ENCODE peak calls at places on chromosomes 1 and 21, in five cellular contexts. One of them, this sample, is unnamed.

GRCh38 chr1:54786778-54787177 is 14.3 kb downstream of the TTC22 start:
- DNase-seq in H4: no peak
- DNase-seq in ELR: no peak
- DNase-seq in stimulated activated CD4-positive, alpha-beta T cell treated with anti-CD3 and anti-CD28 coated beads, Interleukin-12 subunit alpha, Interleukin-12 subunit beta, amount 100 ng/mL, for 48 hours: no peak
- DNase-seq in endothelial cell: no peak
- DNase-seq in this sample: no peak

GRCh38 chr1:160615660-160616059 is 31.2 kb downstream of the SLAMF1 start:
- DNase-seq in endothelial cell: no peak
- DNase-seq in ELR: no peak
- DNase-seq in stimulated activated CD4-positive, alpha-beta T cell treated with anti-CD3 and anti-CD28 coated beads, Interleukin-12 subunit alpha, Interleukin-12 subunit beta, amount 100 ng/mL, for 48 hours: no peak
- DNase-seq in H4: no peak
- DNase-seq in this sample: no peak

GRCh38 chr1:171784779-171785178 is 3.3 kb downstream of the METTL13 start:
- DNase-seq in endothelial cell: no peak
- DNase-seq in H4: no peak
- DNase-seq in stimulated activated CD4-positive, alpha-beta T cell treated with anti-CD3 and anti-CD28 coated beads, Interleukin-12 subunit alpha, Interleukin-12 subunit beta, amount 100 ng/mL, for 48 hours: peak
- DNase-seq in ELR: no peak
- DNase-seq in this sample: no peak

GRCh38 chr1:213082778-213083445 is 31.9 kb downstream of the RPS6KC1 start:
- DNase-seq in ELR: no peak
- DNase-seq in stimulated activated CD4-positive, alpha-beta T cell treated with anti-CD3 and anti-CD28 coated beads, Interleukin-12 subunit alpha, Interleukin-12 subunit beta, amount 100 ng/mL, for 48 hours: no peak
- DNase-seq in endothelial cell: no peak
- DNase-seq in H4: no peak
- DNase-seq in this sample: no peak

GRCh38 chr1:92473781-92474495 is 12.8 kb downstream of the GFI1 start:
- DNase-seq in stimulated activated CD4-positive, alpha-beta T cell treated with anti-CD3 and anti-CD28 coated beads, Interleukin-12 subunit alpha, Interleukin-12 subunit beta, amount 100 ng/mL, for 48 hours: peak
- DNase-seq in endothelial cell: no peak
- DNase-seq in ELR: no peak
- DNase-seq in H4: no peak
- DNase-seq in this sample: no peak

GRCh38 chr1:203796223-203796747 is 862 bp downstream of the ZBED6 start:
- DNase-seq in ELR: peak
- DNase-seq in stimulated activated CD4-positive, alpha-beta T cell treated with anti-CD3 and anti-CD28 coated beads, Interleukin-12 subunit alpha, Interleukin-12 subunit beta, amount 100 ng/mL, for 48 hours: peak
- DNase-seq in endothelial cell: peak
- DNase-seq in H4: peak
- DNase-seq in this sample: no peak

GRCh38 chr1:231053493-231054162 is 13.6 kb upstream of the FAM89A start:
- DNase-seq in H4: peak
- DNase-seq in endothelial cell: no peak
- DNase-seq in ELR: no peak
- DNase-seq in stimulated activated CD4-positive, alpha-beta T cell treated with anti-CD3 and anti-CD28 coated beads, Interleukin-12 subunit alpha, Interleukin-12 subunit beta, amount 100 ng/mL, for 48 hours: peak
- DNase-seq in this sample: no peak

GRCh38 chr1:220278991-220279390 is 6.7 kb upstream of the RAB3GAP2 start:
- DNase-seq in ELR: peak
- DNase-seq in H4: peak
- DNase-seq in endothelial cell: no peak
- DNase-seq in stimulated activated CD4-positive, alpha-beta T cell treated with anti-CD3 and anti-CD28 coated beads, Interleukin-12 subunit alpha, Interleukin-12 subunit beta, amount 100 ng/mL, for 48 hours: no peak
- DNase-seq in this sample: no peak

GRCh38 chr1:53548031-53548491 is 88.9 kb downstream of the DMRTB1 start:
- DNase-seq in H4: no peak
- DNase-seq in endothelial cell: no peak
- DNase-seq in ELR: no peak
- DNase-seq in stimulated activated CD4-positive, alpha-beta T cell treated with anti-CD3 and anti-CD28 coated beads, Interleukin-12 subunit alpha, Interleukin-12 subunit beta, amount 100 ng/mL, for 48 hours: no peak
- DNase-seq in this sample: no peak

GRCh38 chr1:59132353-59132752 is 164.5 kb upstream of the FGGY start:
- DNase-seq in H4: no peak
- DNase-seq in endothelial cell: no peak
- DNase-seq in ELR: no peak
- DNase-seq in stimulated activated CD4-positive, alpha-beta T cell treated with anti-CD3 and anti-CD28 coated beads, Interleukin-12 subunit alpha, Interleukin-12 subunit beta, amount 100 ng/mL, for 48 hours: no peak
- DNase-seq in this sample: no peak

GRCh38 chr1:240691521-240692338 is 79.8 kb upstream of the GREM2 start:
- DNase-seq in H4: peak
- DNase-seq in stimulated activated CD4-positive, alpha-beta T cell treated with anti-CD3 and anti-CD28 coated beads, Interleukin-12 subunit alpha, Interleukin-12 subunit beta, amount 100 ng/mL, for 48 hours: no peak
- DNase-seq in ELR: peak
- DNase-seq in endothelial cell: peak
- DNase-seq in this sample: no peak

GRCh38 chr21:26137379-26138060 is 33.0 kb downstream of the APP start:
- DNase-seq in stimulated activated CD4-positive, alpha-beta T cell treated with anti-CD3 and anti-CD28 coated beads, Interleukin-12 subunit alpha, Interleukin-12 subunit beta, amount 100 ng/mL, for 48 hours: no peak
- DNase-seq in endothelial cell: no peak
- DNase-seq in ELR: peak
- DNase-seq in H4: no peak
- DNase-seq in this sample: no peak

GRCh38 chr21:45542667-45543370 is 579 bp upstream of the SLC19A1 start:
- DNase-seq in stimulated activated CD4-positive, alpha-beta T cell treated with anti-CD3 and anti-CD28 coated beads, Interleukin-12 subunit alpha, Interleukin-12 subunit beta, amount 100 ng/mL, for 48 hours: no peak
- DNase-seq in endothelial cell: peak
- DNase-seq in H4: no peak
- DNase-seq in ELR: no peak
- DNase-seq in this sample: no peak

GRCh38 chr1:211155040-211155439 is 21.1 kb upstream of the KCNH1 start:
- DNase-seq in endothelial cell: no peak
- DNase-seq in stimulated activated CD4-positive, alpha-beta T cell treated with anti-CD3 and anti-CD28 coated beads, Interleukin-12 subunit alpha, Interleukin-12 subunit beta, amount 100 ng/mL, for 48 hours: no peak
- DNase-seq in H4: no peak
- DNase-seq in ELR: no peak
- DNase-seq in this sample: no peak

GRCh38 chr1:2556277-2557145 is at the start of gene TNFRSF14:
- DNase-seq in ELR: peak
- DNase-seq in endothelial cell: no peak
- DNase-seq in stimulated activated CD4-positive, alpha-beta T cell treated with anti-CD3 and anti-CD28 coated beads, Interleukin-12 subunit alpha, Interleukin-12 subunit beta, amount 100 ng/mL, for 48 hours: peak
- DNase-seq in H4: peak
- DNase-seq in this sample: peak

GRCh38 chr1:92970990-92971689 is 9.9 kb upstream of the DIPK1A start:
- DNase-seq in endothelial cell: no peak
- DNase-seq in H4: no peak
- DNase-seq in stimulated activated CD4-positive, alpha-beta T cell treated with anti-CD3 and anti-CD28 coated beads, Interleukin-12 subunit alpha, Interleukin-12 subunit beta, amount 100 ng/mL, for 48 hours: no peak
- DNase-seq in ELR: no peak
- DNase-seq in this sample: no peak

GRCh38 chr1:1144122-1144842 is 28.4 kb upstream of the C1orf159 start:
- DNase-seq in H4: no peak
- DNase-seq in stimulated activated CD4-positive, alpha-beta T cell treated with anti-CD3 and anti-CD28 coated beads, Interleukin-12 subunit alpha, Interleukin-12 subunit beta, amount 100 ng/mL, for 48 hours: peak
- DNase-seq in endothelial cell: no peak
- DNase-seq in ELR: no peak
- DNase-seq in this sample: peak

GRCh38 chr1:214116258-214116657 is 128.5 kb downstream of the PROX1 start:
- DNase-seq in H4: no peak
- DNase-seq in endothelial cell: no peak
- DNase-seq in ELR: no peak
- DNase-seq in stimulated activated CD4-positive, alpha-beta T cell treated with anti-CD3 and anti-CD28 coated beads, Interleukin-12 subunit alpha, Interleukin-12 subunit beta, amount 100 ng/mL, for 48 hours: no peak
- DNase-seq in this sample: no peak

GRCh38 chr1:156308078-156308477 is 9.0 kb upstream of the VHLL start:
- DNase-seq in H4: no peak
- DNase-seq in stimulated activated CD4-positive, alpha-beta T cell treated with anti-CD3 and anti-CD28 coated beads, Interleukin-12 subunit alpha, Interleukin-12 subunit beta, amount 100 ng/mL, for 48 hours: no peak
- DNase-seq in ELR: peak
- DNase-seq in endothelial cell: no peak
- DNase-seq in this sample: no peak

GRCh38 chr1:78045850-78046778 is at the start of gene GIPC2:
- DNase-seq in stimulated activated CD4-positive, alpha-beta T cell treated with anti-CD3 and anti-CD28 coated beads, Interleukin-12 subunit alpha, Interleukin-12 subunit beta, amount 100 ng/mL, for 48 hours: no peak
- DNase-seq in ELR: peak
- DNase-seq in H4: no peak
- DNase-seq in endothelial cell: peak
- DNase-seq in this sample: no peak

GRCh38 chr1:169368406-169368769 is 393 bp downstream of the BLZF1 start:
- DNase-seq in H4: no peak
- DNase-seq in endothelial cell: peak
- DNase-seq in stimulated activated CD4-positive, alpha-beta T cell treated with anti-CD3 and anti-CD28 coated beads, Interleukin-12 subunit alpha, Interleukin-12 subunit beta, amount 100 ng/mL, for 48 hours: peak
- DNase-seq in ELR: peak
- DNase-seq in this sample: no peak

This sample was measured in GM19239.